ENCODE peak calls at places on chromosomes 16 and 17, in six cellular contexts. P, D, F, I, V and M are unnamed samples.

GRCh38 chr17:9931144-9931543 is 26.1 kb upstream of the RCVRN start:
- DNase-seq in P (no peak), D (no peak), F (no peak), I (no peak), V (no peak), M (no peak)

GRCh38 chr16:12406840-12407690 is 396.6 kb downstream of the CPPED1 start:
- DNase-seq in P (no peak), D (no peak), F (no peak), I (no peak), V (no peak), M (no peak)

GRCh38 chr17:31677681-31678080 is 181.4 kb downstream of the COPRS start:
- DNase-seq in P (no peak), D (no peak), F (no peak), I (no peak), V (no peak), M (no peak)

GRCh38 chr17:40582328-40582901 is 17.1 kb upstream of the CCR7 start:
- DNase-seq in P (peak), D (no peak), F (peak), I (no peak), V (peak), M (peak)

GRCh38 chr16:83968483-83968865 is 430 bp downstream of the NECAB2 start:
- DNase-seq in P (no peak), D (no peak), F (no peak), I (no peak), V (no peak), M (no peak)

GRCh38 chr17:61454932-61455753 is 2.9 kb downstream of the TBX4 start:
- DNase-seq in P (no peak), D (no peak), F (no peak), I (no peak), V (no peak), M (no peak)

GRCh38 chr17:50675190-50675589 is 32.5 kb downstream of the ANKRD40 start:
- DNase-seq in P (no peak), D (no peak), F (no peak), I (no peak), V (no peak), M (no peak)

GRCh38 chr17:63774141-63774981 is at the start of gene DDX42:
- DNase-seq in P (no peak), D (no peak), F (peak), I (no peak), V (peak), M (peak)

GRCh38 chr16:23691483-23692189 is 12.9 kb downstream of the PLK1 start:
- DNase-seq in P (no peak), D (no peak), F (no peak), I (no peak), V (no peak), M (no peak)

GRCh38 chr17:69854381-69854780 is 220.6 kb upstream of the KCNJ16 start:
- DNase-seq in P (no peak), D (no peak), F (no peak), I (no peak), V (no peak), M (no peak)

GRCh38 chr16:26334218-26335111 is 642.7 kb downstream of the HS3ST4 start:
- DNase-seq in P (no peak), D (no peak), F (no peak), I (no peak), V (no peak), M (no peak)

GRCh38 chr17:1002771-1003555 is 6.0 kb downstream of the TIMM22 start:
- DNase-seq in P (no peak), D (no peak), F (no peak), I (no peak), V (no peak), M (no peak)

GRCh38 chr17:61398721-61399130 is 917 bp upstream of the TBX2 start:
- DNase-seq in P (no peak), D (no peak), F (no peak), I (no peak), V (no peak), M (no peak)